ENCODE peak calls at places on chromosomes 11 and 22, in nine cellular contexts. One of them, this sample, is unnamed.

GRCh38 chr22:44753189-44754042 is 1.0 kb downstream of the ARHGAP8 start:
- DNase-seq in stimulated activated CD4-positive, alpha-beta T cell treated with anti-CD3 and anti-CD28 coated beads, Interleukin-12 subunit alpha, Interleukin-12 subunit beta, amount 100 ng/mL, for 48 hours: no peak
- DNase-seq in lower leg skin: no peak
- DNase-seq in fibroblast of lung: peak; percentile 83
- DNase-seq in ecto neural progenitor cell: peak; percentile 43
- DNase-seq in GM19239: no peak
- DNase-seq in RWPE1: no peak
- DNase-seq in psoas muscle: no peak
- DNase-seq in amniotic stem cell: no peak
- DNase-seq in this sample: peak; percentile 95

GRCh38 chr22:48192920-48193319 is 1430.5 kb downstream of the TBC1D22A start:
- DNase-seq in stimulated activated CD4-positive, alpha-beta T cell treated with anti-CD3 and anti-CD28 coated beads, Interleukin-12 subunit alpha, Interleukin-12 subunit beta, amount 100 ng/mL, for 48 hours: no peak
- DNase-seq in lower leg skin: no peak
- DNase-seq in fibroblast of lung: no peak
- DNase-seq in ecto neural progenitor cell: no peak
- DNase-seq in GM19239: no peak
- DNase-seq in RWPE1: no peak
- DNase-seq in psoas muscle: no peak
- DNase-seq in amniotic stem cell: no peak
- DNase-seq in this sample: no peak

GRCh38 chr11:117200813-117201515 is 1.8 kb downstream of the TAGLN start:
- DNase-seq in stimulated activated CD4-positive, alpha-beta T cell treated with anti-CD3 and anti-CD28 coated beads, Interleukin-12 subunit alpha, Interleukin-12 subunit beta, amount 100 ng/mL, for 48 hours: no peak
- DNase-seq in lower leg skin: no peak
- DNase-seq in fibroblast of lung: no peak
- DNase-seq in ecto neural progenitor cell: no peak
- DNase-seq in GM19239: no peak
- DNase-seq in RWPE1: no peak
- DNase-seq in psoas muscle: no peak
- DNase-seq in amniotic stem cell: no peak
- DNase-seq in this sample: no peak

GRCh38 chr11:58788355-58789023 is 56.0 kb downstream of the GLYATL2 start:
- DNase-seq in stimulated activated CD4-positive, alpha-beta T cell treated with anti-CD3 and anti-CD28 coated beads, Interleukin-12 subunit alpha, Interleukin-12 subunit beta, amount 100 ng/mL, for 48 hours: no peak
- DNase-seq in lower leg skin: no peak
- DNase-seq in fibroblast of lung: peak; percentile 38
- DNase-seq in ecto neural progenitor cell: peak; percentile 48
- DNase-seq in GM19239: peak; percentile 8
- DNase-seq in RWPE1: peak; percentile 45
- DNase-seq in psoas muscle: no peak
- DNase-seq in amniotic stem cell: peak; percentile 5
- DNase-seq in this sample: no peak

GRCh38 chr22:45462034-45462655 is 40.5 kb upstream of the FBLN1 start:
- DNase-seq in stimulated activated CD4-positive, alpha-beta T cell treated with anti-CD3 and anti-CD28 coated beads, Interleukin-12 subunit alpha, Interleukin-12 subunit beta, amount 100 ng/mL, for 48 hours: no peak
- DNase-seq in lower leg skin: no peak
- DNase-seq in fibroblast of lung: no peak
- DNase-seq in ecto neural progenitor cell: no peak
- DNase-seq in GM19239: no peak
- DNase-seq in RWPE1: no peak
- DNase-seq in psoas muscle: no peak
- DNase-seq in amniotic stem cell: no peak
- DNase-seq in this sample: no peak

GRCh38 chr11:115390441-115390840 is 113.8 kb downstream of the CADM1 start:
- DNase-seq in stimulated activated CD4-positive, alpha-beta T cell treated with anti-CD3 and anti-CD28 coated beads, Interleukin-12 subunit alpha, Interleukin-12 subunit beta, amount 100 ng/mL, for 48 hours: no peak
- DNase-seq in lower leg skin: no peak
- DNase-seq in fibroblast of lung: no peak
- DNase-seq in ecto neural progenitor cell: no peak
- DNase-seq in GM19239: no peak
- DNase-seq in RWPE1: no peak
- DNase-seq in psoas muscle: no peak
- DNase-seq in amniotic stem cell: no peak
- DNase-seq in this sample: no peak

GRCh38 chr22:46262449-46263207 is 515 bp downstream of the PKDREJ start:
- DNase-seq in stimulated activated CD4-positive, alpha-beta T cell treated with anti-CD3 and anti-CD28 coated beads, Interleukin-12 subunit alpha, Interleukin-12 subunit beta, amount 100 ng/mL, for 48 hours: no peak
- DNase-seq in lower leg skin: no peak
- DNase-seq in fibroblast of lung: peak; percentile 56
- DNase-seq in ecto neural progenitor cell: peak; percentile 73
- DNase-seq in GM19239: no peak
- DNase-seq in RWPE1: no peak
- DNase-seq in psoas muscle: peak; percentile 77
- DNase-seq in amniotic stem cell: no peak
- DNase-seq in this sample: peak; percentile 13

GRCh38 chr11:115872418-115872817 is 368.2 kb upstream of the CADM1 start:
- DNase-seq in stimulated activated CD4-positive, alpha-beta T cell treated with anti-CD3 and anti-CD28 coated beads, Interleukin-12 subunit alpha, Interleukin-12 subunit beta, amount 100 ng/mL, for 48 hours: no peak
- DNase-seq in lower leg skin: no peak
- DNase-seq in fibroblast of lung: no peak
- DNase-seq in ecto neural progenitor cell: no peak
- DNase-seq in GM19239: no peak
- DNase-seq in RWPE1: no peak
- DNase-seq in psoas muscle: no peak
- DNase-seq in amniotic stem cell: no peak
- DNase-seq in this sample: no peak

GRCh38 chr22:37033605-37034430 is 14.3 kb downstream of the MPST start:
- DNase-seq in stimulated activated CD4-positive, alpha-beta T cell treated with anti-CD3 and anti-CD28 coated beads, Interleukin-12 subunit alpha, Interleukin-12 subunit beta, amount 100 ng/mL, for 48 hours: no peak
- DNase-seq in lower leg skin: no peak
- DNase-seq in fibroblast of lung: no peak
- DNase-seq in ecto neural progenitor cell: no peak
- DNase-seq in GM19239: no peak
- DNase-seq in RWPE1: no peak
- DNase-seq in psoas muscle: no peak
- DNase-seq in amniotic stem cell: no peak
- DNase-seq in this sample: no peak

GRCh38 chr11:113278925-113279324 is 35.5 kb upstream of the TTC12 start:
- DNase-seq in stimulated activated CD4-positive, alpha-beta T cell treated with anti-CD3 and anti-CD28 coated beads, Interleukin-12 subunit alpha, Interleukin-12 subunit beta, amount 100 ng/mL, for 48 hours: no peak
- DNase-seq in lower leg skin: no peak
- DNase-seq in fibroblast of lung: no peak
- DNase-seq in ecto neural progenitor cell: no peak
- DNase-seq in GM19239: no peak
- DNase-seq in RWPE1: no peak
- DNase-seq in psoas muscle: no peak
- DNase-seq in amniotic stem cell: no peak
- DNase-seq in this sample: no peak

GRCh38 chr11:130390071-130390758 is 38.2 kb downstream of the ADAMTS8 start:
- DNase-seq in stimulated activated CD4-positive, alpha-beta T cell treated with anti-CD3 and anti-CD28 coated beads, Interleukin-12 subunit alpha, Interleukin-12 subunit beta, amount 100 ng/mL, for 48 hours: no peak
- DNase-seq in lower leg skin: no peak
- DNase-seq in fibroblast of lung: peak; percentile 80
- DNase-seq in ecto neural progenitor cell: no peak
- DNase-seq in GM19239: no peak
- DNase-seq in RWPE1: peak; percentile 54
- DNase-seq in psoas muscle: no peak
- DNase-seq in amniotic stem cell: peak; percentile 27
- DNase-seq in this sample: no peak

GRCh38 chr22:33476716-33477115 is 418.5 kb upstream of the SYN3 start:
- DNase-seq in stimulated activated CD4-positive, alpha-beta T cell treated with anti-CD3 and anti-CD28 coated beads, Interleukin-12 subunit alpha, Interleukin-12 subunit beta, amount 100 ng/mL, for 48 hours: no peak
- DNase-seq in lower leg skin: no peak
- DNase-seq in fibroblast of lung: peak; percentile 43
- DNase-seq in ecto neural progenitor cell: no peak
- DNase-seq in GM19239: no peak
- DNase-seq in RWPE1: no peak
- DNase-seq in psoas muscle: peak; percentile 25
- DNase-seq in amniotic stem cell: no peak
- DNase-seq in this sample: no peak

GRCh38 chr22:29268511-29269229 is 602 bp downstream of the EWSR1 start:
- DNase-seq in stimulated activated CD4-positive, alpha-beta T cell treated with anti-CD3 and anti-CD28 coated beads, Interleukin-12 subunit alpha, Interleukin-12 subunit beta, amount 100 ng/mL, for 48 hours: no peak
- DNase-seq in lower leg skin: peak; percentile 34
- DNase-seq in fibroblast of lung: peak; percentile 70
- DNase-seq in ecto neural progenitor cell: no peak
- DNase-seq in GM19239: no peak
- DNase-seq in RWPE1: peak; percentile 32
- DNase-seq in psoas muscle: peak; percentile 81
- DNase-seq in amniotic stem cell: peak; percentile 19
- DNase-seq in this sample: peak; percentile 39

GRCh38 chr11:114818382-114818781 is 140.1 kb downstream of the NXPE2 start:
- DNase-seq in stimulated activated CD4-positive, alpha-beta T cell treated with anti-CD3 and anti-CD28 coated beads, Interleukin-12 subunit alpha, Interleukin-12 subunit beta, amount 100 ng/mL, for 48 hours: no peak
- DNase-seq in lower leg skin: no peak
- DNase-seq in fibroblast of lung: no peak
- DNase-seq in ecto neural progenitor cell: no peak
- DNase-seq in GM19239: no peak
- DNase-seq in RWPE1: no peak
- DNase-seq in psoas muscle: no peak
- DNase-seq in amniotic stem cell: no peak
- DNase-seq in this sample: no peak

GRCh38 chr11:67583319-67584204 is at the start of gene GSTP1:
- DNase-seq in stimulated activated CD4-positive, alpha-beta T cell treated with anti-CD3 and anti-CD28 coated beads, Interleukin-12 subunit alpha, Interleukin-12 subunit beta, amount 100 ng/mL, for 48 hours: peak; percentile 57
- DNase-seq in lower leg skin: peak; percentile 86
- DNase-seq in fibroblast of lung: peak; percentile 87
- DNase-seq in ecto neural progenitor cell: peak; percentile 92
- DNase-seq in GM19239: peak; percentile 75
- DNase-seq in RWPE1: peak; percentile 77
- DNase-seq in psoas muscle: peak; percentile 93
- DNase-seq in amniotic stem cell: peak; percentile 82
- DNase-seq in this sample: peak; percentile 59

GRCh38 chr11:9273430-9274336 is 8.5 kb upstream of the DENND5A start:
- DNase-seq in stimulated activated CD4-positive, alpha-beta T cell treated with anti-CD3 and anti-CD28 coated beads, Interleukin-12 subunit alpha, Interleukin-12 subunit beta, amount 100 ng/mL, for 48 hours: no peak
- DNase-seq in lower leg skin: no peak
- DNase-seq in fibroblast of lung: peak; percentile 43
- DNase-seq in ecto neural progenitor cell: no peak
- DNase-seq in GM19239: no peak
- DNase-seq in RWPE1: no peak
- DNase-seq in psoas muscle: no peak
- DNase-seq in amniotic stem cell: no peak
- DNase-seq in this sample: no peak

GRCh38 chr22:49364398-49364797 is 463.3 kb downstream of the BRD1 start:
- DNase-seq in stimulated activated CD4-positive, alpha-beta T cell treated with anti-CD3 and anti-CD28 coated beads, Interleukin-12 subunit alpha, Interleukin-12 subunit beta, amount 100 ng/mL, for 48 hours: no peak
- DNase-seq in lower leg skin: no peak
- DNase-seq in fibroblast of lung: no peak
- DNase-seq in ecto neural progenitor cell: no peak
- DNase-seq in GM19239: no peak
- DNase-seq in RWPE1: no peak
- DNase-seq in psoas muscle: no peak
- DNase-seq in amniotic stem cell: no peak
- DNase-seq in this sample: no peak

GRCh38 chr11:9014826-9015225 is 11.0 kb upstream of the NRIP3 start:
- DNase-seq in stimulated activated CD4-positive, alpha-beta T cell treated with anti-CD3 and anti-CD28 coated beads, Interleukin-12 subunit alpha, Interleukin-12 subunit beta, amount 100 ng/mL, for 48 hours: no peak
- DNase-seq in lower leg skin: no peak
- DNase-seq in fibroblast of lung: no peak
- DNase-seq in ecto neural progenitor cell: no peak
- DNase-seq in GM19239: no peak
- DNase-seq in RWPE1: no peak
- DNase-seq in psoas muscle: no peak
- DNase-seq in amniotic stem cell: no peak
- DNase-seq in this sample: no peak

GRCh38 chr11:46628961-46629360 is 11.6 kb downstream of the ATG13 start:
- DNase-seq in stimulated activated CD4-positive, alpha-beta T cell treated with anti-CD3 and anti-CD28 coated beads, Interleukin-12 subunit alpha, Interleukin-12 subunit beta, amount 100 ng/mL, for 48 hours: no peak
- DNase-seq in lower leg skin: no peak
- DNase-seq in fibroblast of lung: no peak
- DNase-seq in ecto neural progenitor cell: no peak
- DNase-seq in GM19239: no peak
- DNase-seq in RWPE1: no peak
- DNase-seq in psoas muscle: no peak
- DNase-seq in amniotic stem cell: no peak
- DNase-seq in this sample: no peak

GRCh38 chr11:60925685-60926267 is 1.5 kb downstream of the TMEM132A start:
- DNase-seq in stimulated activated CD4-positive, alpha-beta T cell treated with anti-CD3 and anti-CD28 coated beads, Interleukin-12 subunit alpha, Interleukin-12 subunit beta, amount 100 ng/mL, for 48 hours: no peak
- DNase-seq in lower leg skin: no peak
- DNase-seq in fibroblast of lung: peak; percentile 37
- DNase-seq in ecto neural progenitor cell: no peak
- DNase-seq in GM19239: no peak
- DNase-seq in RWPE1: peak; percentile 69
- DNase-seq in psoas muscle: no peak
- DNase-seq in amniotic stem cell: peak; percentile 35
- DNase-seq in this sample: no peak

GRCh38 chr11:43010042-43010441 is 301.8 kb upstream of the API5 start:
- DNase-seq in stimulated activated CD4-positive, alpha-beta T cell treated with anti-CD3 and anti-CD28 coated beads, Interleukin-12 subunit alpha, Interleukin-12 subunit beta, amount 100 ng/mL, for 48 hours: no peak
- DNase-seq in lower leg skin: no peak
- DNase-seq in fibroblast of lung: no peak
- DNase-seq in ecto neural progenitor cell: no peak
- DNase-seq in GM19239: no peak
- DNase-seq in RWPE1: no peak
- DNase-seq in psoas muscle: no peak
- DNase-seq in amniotic stem cell: no peak
- DNase-seq in this sample: no peak

GRCh38 chr11:19441752-19442553 is 201.2 kb upstream of the E2F8 start:
- DNase-seq in stimulated activated CD4-positive, alpha-beta T cell treated with anti-CD3 and anti-CD28 coated beads, Interleukin-12 subunit alpha, Interleukin-12 subunit beta, amount 100 ng/mL, for 48 hours: peak; percentile 70
- DNase-seq in lower leg skin: no peak
- DNase-seq in fibroblast of lung: peak; percentile 98
- DNase-seq in ecto neural progenitor cell: no peak
- DNase-seq in GM19239: no peak
- DNase-seq in RWPE1: peak; percentile 96
- DNase-seq in psoas muscle: peak; percentile 51
- DNase-seq in amniotic stem cell: peak; percentile 69
- DNase-seq in this sample: peak; percentile 82

GRCh38 chr22:27873476-27873875 is 45.6 kb downstream of the PITPNB start:
- DNase-seq in stimulated activated CD4-positive, alpha-beta T cell treated with anti-CD3 and anti-CD28 coated beads, Interleukin-12 subunit alpha, Interleukin-12 subunit beta, amount 100 ng/mL, for 48 hours: no peak
- DNase-seq in lower leg skin: no peak
- DNase-seq in fibroblast of lung: no peak
- DNase-seq in ecto neural progenitor cell: no peak
- DNase-seq in GM19239: no peak
- DNase-seq in RWPE1: no peak
- DNase-seq in psoas muscle: no peak
- DNase-seq in amniotic stem cell: no peak
- DNase-seq in this sample: no peak